ENCODE peak calls at places on chromosomes 13 and 19, in five cellular contexts. J is breast epithelium; Z is CD8-positive, alpha-beta T cell; T is aorta; M is esophagus muscularis mucosa. Y is an unnamed sample.

GRCh38 chr19:7658219-7658686 is 10.6 kb upstream of the RETN start:
- DNase-seq in J (no peak), M (no peak), T (no peak), Z (no peak), Y (peak; percentile 63)

GRCh38 chr13:114142640-114143490 is 10.4 kb upstream of the RASA3 start:
- DNase-seq in T (peak; percentile 61), M (no peak), Z (peak; percentile 81), J (no peak), Y (peak; percentile 87)

GRCh38 chr19:1263198-1263597 is 5.9 kb upstream of the CIRBP start:
- DNase-seq in T (peak; percentile 56), Z (no peak), M (no peak), J (no peak), Y (no peak)

GRCh38 chr13:73984949-73985691 is 149.1 kb downstream of the KLF12 start:
- DNase-seq in T (no peak), Z (peak; percentile 79), J (no peak), M (no peak), Y (no peak)

GRCh38 chr19:2040647-2041435 is 10.2 kb downstream of the MKNK2 start:
- DNase-seq in M (no peak), T (peak; percentile 50), J (no peak), Z (no peak), Y (no peak)

GRCh38 chr13:63311587-63311986 is 1895.9 kb upstream of the PCDH20 start:
- DNase-seq in Z (no peak), J (no peak), T (no peak), M (no peak), Y (no peak)

GRCh38 chr19:8050274-8051096 is 2.1 kb upstream of the CCL25 start:
- DNase-seq in T (peak; percentile 94), J (peak; percentile 55), M (peak; percentile 95), Z (peak; percentile 86), Y (peak; percentile 91)

GRCh38 chr19:30932854-30933253 is 416.4 kb downstream of the TSHZ3 start:
- DNase-seq in Z (no peak), T (no peak), J (no peak), M (peak; percentile 86), Y (no peak)

GRCh38 chr13:45100855-45101254 is 19.5 kb upstream of the GTF2F2 start:
- DNase-seq in T (no peak), Z (no peak), M (no peak), J (no peak), Y (no peak)

GRCh38 chr19:32599736-32600157 is 18.8 kb downstream of the PDCD5 start:
- DNase-seq in J (no peak), M (no peak), Z (peak; percentile 57), T (no peak), Y (peak; percentile 59)

GRCh38 chr13:36750046-36750445 is 69.0 kb upstream of the RFXAP start:
- DNase-seq in M (no peak), T (no peak), J (no peak), Z (no peak), Y (no peak)

GRCh38 chr13:21576424-21576823 is 27.5 kb downstream of the MICU2 start:
- DNase-seq in Z (no peak), M (no peak), T (no peak), J (no peak), Y (no peak)

GRCh38 chr19:56158170-56158757 is 17.2 kb downstream of the ZNF444 start:
- DNase-seq in T (no peak), J (no peak), M (no peak), Z (no peak), Y (no peak)

GRCh38 chr13:25171517-25172302 is at the start of gene AMER2:
- DNase-seq in Z (peak; percentile 15), T (no peak), M (peak; percentile 80), J (no peak), Y (no peak)

GRCh38 chr13:53191091-53191490 is 162.5 kb downstream of the OLFM4 start:
- DNase-seq in M (no peak), J (no peak), Z (no peak), T (no peak), Y (no peak)

GRCh38 chr13:27018882-27019281 is 152.7 kb downstream of the USP12 start:
- DNase-seq in M (no peak), T (no peak), Z (no peak), J (no peak), Y (no peak)

GRCh38 chr13:45500492-45501174 is 35.9 kb downstream of the COG3 start:
- DNase-seq in J (no peak), T (no peak), Z (no peak), M (no peak), Y (no peak)

GRCh38 chr13:37870895-37871550 is 1.5 kb upstream of the TRPC4 start:
- DNase-seq in J (no peak), Z (no peak), M (no peak), T (no peak), Y (no peak)

GRCh38 chr19:45767410-45767880 is 1.6 kb downstream of the SIX5 start:
- DNase-seq in Z (no peak), T (peak; percentile 85), M (no peak), J (peak; percentile 83), Y (no peak)

GRCh38 chr19:49793561-49793840 is 19.6 kb downstream of the FUZ start:
- DNase-seq in J (no peak), Z (no peak), M (no peak), T (no peak), Y (no peak)

GRCh38 chr19:8537099-8537498 is 23.1 kb upstream of the ZNF414 start:
- DNase-seq in J (no peak), M (no peak), T (no peak), Z (no peak), Y (no peak)

GRCh38 chr19:6718741-6719539 is 1.5 kb downstream of the C3 start:
- DNase-seq in T (no peak), J (no peak), Z (no peak), M (no peak), Y (peak; percentile 30)

GRCh38 chr13:63344711-63345110 is 1929.1 kb upstream of the PCDH20 start:
- DNase-seq in M (no peak), T (no peak), Z (no peak), J (no peak), Y (no peak)

GRCh38 chr13:73174521-73175010 is 115.8 kb downstream of the KLF5 start:
- DNase-seq in J (no peak), M (no peak), Z (no peak), T (no peak), Y (no peak)

GRCh38 chr19:49491030-49491803 is 3.8 kb downstream of the RPL13A start:
- DNase-seq in Z (no peak), T (no peak), J (no peak), M (no peak), Y (no peak)

GRCh38 chr19:51698296-51698695 is 5.2 kb downstream of the SPACA6 start:
- DNase-seq in J (no peak), Z (no peak), M (no peak), T (no peak), Y (no peak)

GRCh38 chr13:111854403-111854802 is 212.5 kb upstream of the SOX1 start:
- DNase-seq in Z (no peak), T (no peak), J (no peak), M (peak; percentile 83), Y (no peak)

GRCh38 chr13:105464249-105464648 is 1071.2 kb downstream of the EFNB2 start:
- DNase-seq in J (no peak), Z (no peak), T (no peak), M (no peak), Y (no peak)

GRCh38 chr19:22617614-22618325 is 16.4 kb upstream of the ZNF492 start:
- DNase-seq in Z (no peak), T (peak; percentile 69), M (no peak), J (no peak), Y (no peak)

GRCh38 chr19:750640-751423 is at the start of gene MISP:
- DNase-seq in Z (no peak), M (no peak), J (no peak), T (no peak), Y (no peak)

DNA sequence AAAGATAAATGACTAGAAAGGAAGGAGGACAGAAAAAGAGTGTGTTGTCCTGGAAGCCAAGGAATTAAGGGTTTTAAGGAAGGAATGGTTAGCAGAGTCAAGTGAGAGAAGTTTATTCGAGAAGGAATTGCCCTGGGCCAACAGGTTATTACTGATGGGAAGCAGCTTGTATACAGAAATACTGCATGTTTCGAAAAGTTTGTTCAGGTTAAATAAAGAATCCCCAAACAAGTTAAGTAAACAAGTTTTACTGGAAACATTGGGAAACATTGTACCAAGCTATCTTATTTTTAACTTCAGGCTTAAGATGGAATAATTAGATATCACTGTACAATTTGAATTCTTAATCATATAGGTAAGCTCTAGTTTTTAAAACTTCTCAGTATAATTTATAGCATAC is 28.2 kb upstream of the FBXL3 start:
- DNase-seq in T (no peak), M (no peak), Z (no peak), J (no peak), Y (no peak)
- H3K4me1 ChIP-seq in T (no peaks in the 10 kb centered on the region), M (no peaks in the 10 kb centered on the region), Z (no peaks in the 10 kb centered on the region), J (no peaks in the 10 kb centered on the region), Y (no peaks in the 10 kb centered on the region)

GRCh38 chr19:39401549-39402416 is 4.9 kb upstream of the ZFP36 start:
- DNase-seq in T (peak; percentile 85), J (peak; percentile 63), M (no peak), Z (peak; percentile 87), Y (peak; percentile 84)

GRCh38 chr19:39399684-39400465 is 6.8 kb upstream of the ZFP36 start:
- DNase-seq in J (no peak), T (no peak), Z (no peak), M (no peak), Y (no peak)

GRCh38 chr19:39402417-39403297 is 4.0 kb upstream of the ZFP36 start:
- DNase-seq in M (peak; percentile 98), J (peak; percentile 95), Z (peak; percentile 82), T (peak; percentile 97), Y (peak; percentile 85)

GRCh38 chr19:39403331-39404312 is 3.0 kb upstream of the ZFP36 start:
- DNase-seq in M (peak; percentile 100), Z (peak; percentile 98), J (peak; percentile 100), T (peak; percentile 99), Y (peak; percentile 98)

GRCh38 chr19:39400997-39401548 is 5.6 kb upstream of the ZFP36 start:
- DNase-seq in Z (no peak), M (no peak), J (no peak), T (no peak), Y (no peak)
- H3K4me1 ChIP-seq in Z (peaks cover 78% of the 10 kb centered on the region), M (peaks cover 81% of the 10 kb centered on the region), J (peaks cover 11% of the 10 kb centered on the region), T (no peaks in the 10 kb centered on the region), Y (peaks cover 81% of the 10 kb centered on the region)

DNA sequence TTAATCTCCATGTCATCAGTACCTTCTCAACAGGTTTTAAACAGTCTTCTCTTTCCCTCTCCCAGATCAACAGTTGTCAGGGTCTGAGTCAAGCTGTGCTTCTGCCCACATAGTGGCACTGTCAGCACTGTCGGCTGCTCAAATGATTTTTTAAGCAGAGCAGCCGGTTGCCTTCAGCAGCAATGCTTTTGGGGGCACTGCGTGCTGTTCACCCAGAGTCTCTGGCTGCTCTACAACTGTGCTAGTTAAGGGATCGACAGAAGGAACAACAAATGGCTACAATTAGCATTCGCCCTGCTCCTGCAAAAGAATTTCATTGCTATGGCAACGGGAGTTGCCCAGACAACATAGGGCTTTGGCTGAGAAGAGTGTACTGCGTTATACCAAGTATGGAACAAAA is 412.9 kb downstream of the DIAPH3 start:
- DNase-seq in J (no peak), T (no peak), Z (no peak), M (no peak), Y (no peak)
- H3K4me1 ChIP-seq in J (no peaks in the 10 kb centered on the region), T (peaks cover 3% of the 10 kb centered on the region), Z (no peaks in the 10 kb centered on the region), M (peaks cover 24% of the 10 kb centered on the region), Y (no peaks in the 10 kb centered on the region)

DNA sequence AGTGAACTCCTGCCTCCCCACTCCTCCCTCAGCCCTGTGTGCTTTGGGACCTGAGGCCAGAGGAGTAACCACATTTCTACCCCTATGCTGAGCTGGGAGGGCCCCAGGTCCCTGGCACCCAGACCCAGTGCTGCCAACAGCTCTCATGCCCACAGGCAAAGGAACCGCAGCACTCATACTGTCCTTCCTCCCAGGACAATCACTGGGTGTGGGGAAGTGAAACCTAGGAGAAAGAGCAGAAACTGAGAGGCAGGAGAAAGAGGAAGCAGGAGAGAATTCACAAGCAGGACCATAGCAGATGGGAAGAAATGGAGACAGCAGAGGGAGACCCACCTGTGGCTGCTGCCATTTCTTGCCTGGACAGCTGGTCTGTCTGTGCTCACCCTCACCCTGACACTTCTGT is 18.8 kb downstream of the CCDC97 start:
- DNase-seq in T (peak; percentile 73), J (no peak), Z (no peak), M (no peak), Y (no peak)
- H3K4me1 ChIP-seq in T (no peaks in the 10 kb centered on the region), J (peaks cover 11% of the 10 kb centered on the region), Z (peaks cover 60% of the 10 kb centered on the region), M (peaks cover 58% of the 10 kb centered on the region), Y (peaks cover 54% of the 10 kb centered on the region)